ENCODE peak calls at places on chromosome 21, in five cellular contexts. G is renal cortical epithelial cell; R is stimulated activated CD4-positive, alpha-beta T cell treated with anti-CD3 and anti-CD28 coated beads, Interleukin-2, amount 100 ng/mL, for 24 hours; S is HFFc6; T is posterior cingulate gyrus. Q is an unnamed sample.

GRCh38 chr21:37165606-37166005 is 92.6 kb downstream of the TTC3 start:
- DNase-seq in G (no peak), R (no peak), S (no peak), T (no peak), Q (no peak)

GRCh38 chr21:15273244-15273643 is 208.4 kb upstream of the NRIP1 start:
- DNase-seq in G (no peak), R (no peak), S (no peak), T (no peak), Q (no peak)

GRCh38 chr21:25563399-25564116 is 43.7 kb downstream of the MRPL39 start:
- DNase-seq in G (peak), R (peak), S (no peak), T (no peak), Q (no peak)

GRCh38 chr21:41768371-41769042 is 1.7 kb upstream of the RIPK4 start:
- DNase-seq in G (peak), R (peak), S (peak), T (no peak), Q (no peak)

GRCh38 chr21:31514598-31514997 is 144.9 kb upstream of the SOD1 start:
- DNase-seq in G (no peak), R (no peak), S (no peak), T (peak), Q (no peak)

GRCh38 chr21:38080888-38081287 is 164.6 kb upstream of the KCNJ6 start:
- DNase-seq in G (no peak), R (no peak), S (no peak), T (no peak), Q (no peak)

GRCh38 chr21:42655797-42656770 is 2.7 kb downstream of the PDE9A start:
- DNase-seq in G (peak), R (no peak), S (no peak), T (no peak), Q (peak)

GRCh38 chr21:31235671-31236450 is 108.2 kb downstream of the TIAM1 start:
- DNase-seq in G (peak), R (no peak), S (no peak), T (no peak), Q (no peak)

GRCh38 chr21:19130379-19131028 is 726.9 kb upstream of the TMPRSS15 start:
- DNase-seq in G (no peak), R (no peak), S (no peak), T (no peak), Q (no peak)